ENCODE peak calls at places on chromosomes 5 and 9, in four cellular contexts. W is Peyer's patch, R is A549, L is esophagus muscularis mucosa. E is an unnamed sample.

GRCh38 chr5:143262393-143263174 is 140.9 kb downstream of the NR3C1 start:
- DNase-seq in R (no peak), L (no peak), W (no peak), E (no peak)

GRCh38 chr5:130066644-130067043 is 162.4 kb downstream of the CHSY3 start:
- DNase-seq in W (no peak), R (no peak), L (no peak), E (no peak)

GRCh38 chr9:25716220-25716872 is 38.1 kb upstream of the TUSC1 start:
- DNase-seq in R (peak; percentile 5), W (no peak), L (no peak), E (no peak)

GRCh38 chr5:30041831-30042385 is 1151.6 kb upstream of the CDH6 start:
- DNase-seq in R (no peak), L (no peak), W (no peak), E (peak; percentile 32)

GRCh38 chr5:163624466-163624865 is 119.0 kb downstream of the MAT2B start:
- DNase-seq in W (no peak), L (no peak), R (no peak), E (no peak)

GRCh38 chr9:124188331-124189110 is 69.2 kb upstream of the NEK6 start:
- DNase-seq in L (peak; percentile 55), R (no peak), W (no peak), E (no peak)

GRCh38 chr5:158483202-158483870 is 616.4 kb downstream of the EBF1 start:
- DNase-seq in L (no peak), R (no peak), W (no peak), E (no peak)

GRCh38 chr9:38337706-38338264 is 54.7 kb upstream of the ALDH1B1 start:
- DNase-seq in W (no peak), R (no peak), L (no peak), E (no peak)

GRCh38 chr5:159218595-159219023 is 9.3 kb upstream of the RNF145 start:
- DNase-seq in R (no peak), W (no peak), L (no peak), E (no peak)

GRCh38 chr9:34518896-34519295 is 3.9 kb downstream of the ENHO start:
- DNase-seq in R (no peak), L (no peak), W (no peak), E (no peak)

GRCh38 chr5:23147625-23148024 is 294.5 kb upstream of the CDH12 start:
- DNase-seq in R (no peak), L (no peak), W (no peak), E (no peak)

GRCh38 chr5:144281784-144282183 is 111.1 kb downstream of the KCTD16 start:
- DNase-seq in L (no peak), R (no peak), W (no peak), E (no peak)

GRCh38 chr9:34492051-34492450 is 30.7 kb downstream of the ENHO start:
- DNase-seq in W (no peak), R (peak; percentile 31), L (no peak), E (no peak)

GRCh38 chr5:178201221-178201926 is 3.0 kb upstream of the HNRNPAB start:
- DNase-seq in L (no peak), W (no peak), R (no peak), E (no peak)

GRCh38 chr9:102124465-102124864 is 386.0 kb upstream of the GRIN3A start:
- DNase-seq in L (no peak), R (no peak), W (no peak), E (no peak)

GRCh38 chr5:167207081-167207480 is 1084.4 kb upstream of the WWC1 start:
- DNase-seq in W (no peak), R (no peak), L (no peak), E (no peak)

GRCh38 chr5:31393126-31393525 is 138.8 kb downstream of the DROSHA start:
- DNase-seq in R (no peak), L (no peak), W (no peak), E (no peak)

GRCh38 chr5:168978015-168978414 is 322.9 kb downstream of the SLIT3 start:
- DNase-seq in L (no peak), W (no peak), R (no peak), E (no peak)

GRCh38 chr9:98232926-98233325 is 22.5 kb downstream of the TBC1D2 start:
- DNase-seq in W (no peak), R (no peak), L (no peak), E (no peak)

GRCh38 chr5:137933491-137933911 is 44.2 kb downstream of the PKD2L2 start:
- DNase-seq in L (no peak), R (no peak), W (no peak), E (no peak)

GRCh38 chr9:4774209-4774608 is 18.5 kb upstream of the RCL1 start:
- DNase-seq in L (peak; percentile 91), R (no peak), W (no peak), E (no peak)

GRCh38 chr5:84830265-84830664 is 445.6 kb upstream of the EDIL3 start:
- DNase-seq in W (no peak), L (no peak), R (no peak), E (no peak)

DNA sequence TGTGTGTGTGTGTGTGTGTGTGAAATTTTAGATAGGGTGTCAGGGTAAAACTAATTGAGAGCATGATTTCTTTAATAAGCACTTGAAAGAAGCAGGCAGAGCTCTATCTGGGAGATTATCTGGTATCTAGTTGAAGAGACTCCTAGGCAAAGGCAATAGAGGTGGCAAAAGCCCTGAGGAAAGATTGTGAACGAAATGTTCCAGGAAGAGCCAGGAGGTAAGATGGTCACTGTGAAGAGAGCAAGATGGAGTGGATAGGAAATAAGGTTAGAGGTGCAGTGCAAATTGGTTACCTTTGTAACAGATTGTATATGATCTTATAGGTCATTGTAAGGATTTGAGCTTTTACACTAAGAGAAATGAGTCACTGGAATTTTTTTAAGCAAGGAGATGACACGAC is 239.6 kb downstream of the PARP8 start:
- DNase-seq in W (no peak), R (no peak), L (no peak), E (no peak)
- H3K27ac ChIP-seq in W (no peak overlapping the region), R (no peak overlapping the region), L (no peak overlapping the region), E (no peak overlapping the region)

GRCh38 chr5:170248172-170248571 is 15.4 kb downstream of the C5orf58 start:
- DNase-seq in L (no peak), W (no peak), R (no peak), E (no peak)

GRCh38 chr5:170249360-170249759 is 16.6 kb downstream of the C5orf58 start:
- DNase-seq in L (peak; percentile 74), R (no peak), W (no peak), E (no peak)

GRCh38 chr5:170248635-170249227 is 15.9 kb downstream of the C5orf58 start:
- DNase-seq in R (no peak), L (peak; percentile 31), W (no peak), E (no peak)

GRCh38 chr5:170246471-170246870 is 13.7 kb downstream of the C5orf58 start:
- DNase-seq in W (no peak), L (peak; percentile 39), R (no peak), E (no peak)

DNA sequence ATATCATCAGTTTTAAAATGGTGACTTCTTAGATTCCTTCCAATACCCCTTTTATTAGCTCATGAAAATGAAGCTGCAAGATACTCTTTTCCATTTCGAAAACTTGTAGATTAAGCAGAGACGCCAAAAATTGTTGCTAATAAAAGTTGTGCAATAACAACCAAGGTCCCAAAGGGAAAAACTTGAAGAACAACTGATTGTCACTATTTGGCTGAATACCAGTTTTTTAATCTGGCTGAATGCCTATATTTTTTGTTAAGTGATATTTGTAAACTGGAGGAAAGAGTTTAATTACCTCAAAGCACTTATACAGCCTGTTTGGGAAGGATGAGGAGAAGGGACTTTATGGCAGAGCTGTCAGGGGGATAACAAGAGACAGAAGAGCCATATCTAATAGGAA is 14.6 kb downstream of the C5orf58 start:
- DNase-seq in L (no peak), W (no peak), R (no peak), E (no peak)
- H3K27ac ChIP-seq in L (no peak overlapping the region), W (no peak overlapping the region), R (no peak overlapping the region), E (no peak overlapping the region)

GRCh38 chr5:176396330-176396729 is 7.8 kb downstream of the HIGD2A start:
- DNase-seq in R (no peak), L (no peak), W (no peak), E (no peak)

GRCh38 chr5:176391999-176392398 is 3.4 kb downstream of the HIGD2A start:
- DNase-seq in W (no peak), L (no peak), R (no peak), E (no peak)

GRCh38 chr5:176394881-176395675 is 6.5 kb downstream of the HIGD2A start:
- DNase-seq in R (no peak), W (no peak), L (no peak), E (no peak)

GRCh38 chr5:176392526-176392925 is 4.0 kb downstream of the HIGD2A start:
- DNase-seq in W (no peak), R (no peak), L (no peak), E (peak; percentile 70)

DNA sequence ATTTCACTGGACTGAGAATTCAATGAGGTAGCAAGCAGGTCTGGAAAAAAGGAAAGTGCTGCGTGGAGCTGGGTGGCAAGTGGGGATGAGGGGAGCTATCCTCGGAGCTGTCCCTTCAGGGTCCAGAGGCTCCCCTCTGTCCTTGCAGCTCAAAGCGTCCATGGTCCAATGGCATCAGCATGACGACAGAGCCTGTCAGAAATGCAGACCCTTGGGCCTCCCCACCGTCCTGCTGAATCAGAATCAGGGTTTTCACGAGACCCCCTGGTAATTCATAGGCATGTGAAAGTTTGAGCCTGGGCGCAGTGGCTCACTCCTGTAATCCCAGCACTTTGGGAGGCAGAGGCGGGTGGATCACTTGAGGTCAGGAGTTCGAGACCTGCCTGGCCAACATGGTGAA is 5.5 kb downstream of the HIGD2A start:
- DNase-seq in L (no peak), R (no peak), W (no peak), E (no peak)
- H3K27ac ChIP-seq in L (no peak overlapping the region), R (no peak overlapping the region), W (no peak overlapping the region), E (no peak overlapping the region)

GRCh38 chr5:151656311-151656710 is 30.4 kb downstream of the SPARC start:
- DNase-seq in R (no peak), L (no peak), W (no peak), E (no peak)

GRCh38 chr5:151648988-151649387 is 37.7 kb downstream of the SPARC start:
- DNase-seq in R (no peak), L (no peak), W (no peak), E (no peak)

GRCh38 chr5:151648089-151648488 is 38.6 kb downstream of the SPARC start:
- DNase-seq in L (no peak), R (no peak), W (no peak), E (no peak)

GRCh38 chr5:151647320-151647861 is 39.3 kb downstream of the SPARC start:
- DNase-seq in W (no peak), R (no peak), L (no peak), E (no peak)

GRCh38 chr5:151651997-151652645 is 34.6 kb downstream of the SPARC start:
- DNase-seq in W (peak; percentile 76), R (peak; percentile 94), L (no peak), E (peak; percentile 75)
- H3K27ac ChIP-seq in W (no peak overlapping the region), R (peak overlapping the region; percentile 9), L (no peak overlapping the region), E (no peak overlapping the region)